ENCODE peak calls at places on chromosomes 5 and 9, in six cellular contexts. Q is neural progenitor cell, D is A549, A is AG08395, H is astrocyte of the hippocampus, I is hypothalamus. L is an unnamed sample.

GRCh38 chr9:122821278-122821952 is 7.0 kb downstream of the PDCL start:
- DNase-seq in H (no peak), I (no peak), A (no peak), D (no peak), Q (no peak), L (no peak)

GRCh38 chr5:150286820-150287219 is 2.8 kb downstream of the CAMK2A start:
- DNase-seq in D (peak; percentile 82), I (no peak), A (no peak), Q (peak; percentile 75), H (no peak), L (no peak)

GRCh38 chr9:121652037-121652837 is 803 bp downstream of the DAB2IP start:
- DNase-seq in Q (peak; percentile 61), A (no peak), I (no peak), H (peak; percentile 50), D (no peak), L (no peak)

GRCh38 chr5:111834926-111835599 is 78.1 kb upstream of the NREP start:
- DNase-seq in Q (no peak), A (peak; percentile 16), I (no peak), D (no peak), H (peak; percentile 40), L (no peak)

GRCh38 chr5:96035796-96036195 is 74.1 kb upstream of the ELL2 start:
- DNase-seq in H (no peak), I (no peak), Q (no peak), D (no peak), A (no peak), L (no peak)

GRCh38 chr5:7886849-7887460 is 18.0 kb downstream of the MTRR start:
- DNase-seq in A (peak; percentile 51), H (peak; percentile 58), Q (peak; percentile 14), D (peak; percentile 40), I (no peak), L (peak; percentile 56)

GRCh38 chr5:3411363-3411762 is 184.3 kb upstream of the IRX1 start:
- DNase-seq in A (no peak), I (no peak), D (no peak), Q (no peak), H (no peak), L (no peak)

GRCh38 chr5:82467006-82467561 is 188.9 kb upstream of the RPS23 start:
- DNase-seq in I (no peak), A (peak; percentile 50), Q (no peak), H (no peak), D (no peak), L (no peak)

GRCh38 chr9:114446036-114446435 is 58.3 kb upstream of the AKNA start:
- DNase-seq in D (no peak), H (peak; percentile 24), A (peak; percentile 65), Q (no peak), I (no peak), L (no peak)

GRCh38 chr9:126986506-126986951 is 71.9 kb downstream of the RALGPS1 start:
- DNase-seq in A (no peak), I (no peak), D (peak; percentile 9), Q (no peak), H (no peak), L (peak; percentile 67)

GRCh38 chr5:52989025-52989780 is at the start of gene ITGA2:
- DNase-seq in D (peak; percentile 72), Q (peak; percentile 69), H (peak; percentile 78), A (peak; percentile 55), I (no peak), L (no peak)

GRCh38 chr5:131382407-131383395 is 118.8 kb downstream of the CDC42SE2 start:
- DNase-seq in H (peak; percentile 36), D (peak; percentile 70), I (no peak), Q (peak; percentile 66), A (peak; percentile 46), L (peak; percentile 41)

GRCh38 chr5:166262395-166262794 is 2029.0 kb upstream of the WWC1 start:
- DNase-seq in Q (no peak), A (no peak), D (no peak), H (no peak), I (no peak), L (no peak)

GRCh38 chr9:126514037-126514821 is 99.5 kb upstream of the LMX1B start:
- DNase-seq in I (no peak), A (peak; percentile 85), D (peak; percentile 87), H (peak; percentile 79), Q (peak; percentile 90), L (peak; percentile 34)

GRCh38 chr5:159469496-159470370 is 139.4 kb upstream of the IL12B start:
- DNase-seq in H (peak; percentile 36), Q (peak; percentile 21), D (no peak), A (no peak), I (no peak), L (peak; percentile 24)

GRCh38 chr9:73081979-73082657 is 69.5 kb upstream of the ANXA1 start:
- DNase-seq in Q (peak; percentile 72), A (peak; percentile 69), H (peak; percentile 82), I (no peak), D (peak; percentile 49), L (peak; percentile 4)

GRCh38 chr5:19369561-19369960 is 618.4 kb downstream of the CDH18 start:
- DNase-seq in A (no peak), Q (no peak), H (no peak), I (no peak), D (no peak), L (no peak)